ENCODE peak calls at places on chromosomes 12 and 14, in seven cellular contexts. I is left ventricle myocardium inferior; S is hepatocyte; T is effector memory CD4-positive, alpha-beta T cell; W is IMR-90; N is keratinocyte; X is iPS DF 6.9. B is an unnamed sample.

GRCh38 chr14:23070262-23071129 is 13.2 kb upstream of the CDH24 start:
- DNase-seq in S (no peak), I (no peak), T (no peak), W (no peak), N (no peak), X (no peak), B (no peak)

GRCh38 chr12:54853933-54854538 is at the start of gene MUCL1:
- DNase-seq in W (peak; percentile 57), I (no peak), X (peak; percentile 66), T (peak; percentile 24), S (peak; percentile 80), N (peak; percentile 64), B (peak; percentile 18)

GRCh38 chr14:63752449-63753169 is 24.7 kb upstream of the SGPP1 start:
- DNase-seq in I (no peak), X (no peak), N (no peak), S (peak; percentile 20), T (no peak), W (peak; percentile 58), B (peak; percentile 79)

GRCh38 chr12:56931474-56931978 is 2.7 kb downstream of the SDR9C7 start:
- DNase-seq in S (peak; percentile 64), I (no peak), N (peak; percentile 9), X (peak; percentile 25), W (peak; percentile 57), T (no peak), B (peak; percentile 44)

GRCh38 chr12:10101648-10102220 is 2.9 kb upstream of the CLEC1A start:
- DNase-seq in I (no peak), T (no peak), W (no peak), X (no peak), N (no peak), S (no peak), B (no peak)

GRCh38 chr12:56631790-56632700 is 1.9 kb upstream of the BAZ2A start:
- DNase-seq in W (peak; percentile 30), S (peak; percentile 84), I (peak; percentile 81), X (no peak), N (no peak), T (no peak), B (no peak)

GRCh38 chr12:104835317-104835716 is 122.8 kb downstream of the SLC41A2 start:
- DNase-seq in X (no peak), W (no peak), I (no peak), N (no peak), S (no peak), T (no peak), B (no peak)

GRCh38 chr12:85179680-85180300 is 100.2 kb upstream of the ALX1 start:
- DNase-seq in T (no peak), W (peak; percentile 0), S (no peak), I (no peak), N (no peak), X (no peak), B (no peak)

GRCh38 chr12:3681595-3681921 is 71.4 kb downstream of the CRACR2A start:
- DNase-seq in N (no peak), I (no peak), X (no peak), T (no peak), S (no peak), W (no peak), B (no peak)

GRCh38 chr14:103260629-103261124 is 73.4 kb upstream of the EIF5 start:
- DNase-seq in S (no peak), N (no peak), W (peak; percentile 63), X (no peak), I (peak; percentile 35), T (no peak), B (peak; percentile 33)

GRCh38 chr14:102362084-102362483 is 606 bp downstream of the CINP start:
- DNase-seq in T (peak; percentile 3), W (peak; percentile 57), N (no peak), X (no peak), I (no peak), S (peak; percentile 12), B (no peak)

GRCh38 chr12:32089156-32089950 is 17.3 kb upstream of the BICD1 start:
- DNase-seq in N (no peak), S (no peak), T (no peak), W (no peak), I (no peak), X (no peak), B (no peak)

GRCh38 chr12:52702338-52702737 is 986 bp downstream of the KRT77 start:
- DNase-seq in W (no peak), S (no peak), N (no peak), X (no peak), T (no peak), I (no peak), B (no peak)

GRCh38 chr12:113861708-113862312 is 104.3 kb downstream of the RBM19 start:
- DNase-seq in T (no peak), I (no peak), N (no peak), W (peak; percentile 27), S (no peak), X (no peak), B (no peak)

GRCh38 chr14:65360144-65360784 is 52.3 kb upstream of the FUT8 start:
- DNase-seq in W (no peak), N (no peak), T (no peak), S (no peak), I (no peak), X (no peak), B (no peak)

GRCh38 chr14:65357091-65357490 is 55.4 kb upstream of the FUT8 start:
- DNase-seq in X (no peak), W (no peak), T (no peak), N (peak; percentile 25), S (no peak), I (peak; percentile 28), B (no peak)

GRCh38 chr14:65359503-65359902 is 53.0 kb upstream of the FUT8 start:
- DNase-seq in S (no peak), W (peak; percentile 59), N (no peak), I (no peak), X (no peak), T (no peak), B (no peak)

GRCh38 chr14:65366802-65367570 is 45.5 kb upstream of the FUT8 start:
- DNase-seq in S (no peak), T (no peak), W (no peak), I (no peak), N (no peak), X (no peak), B (no peak)

DNA sequence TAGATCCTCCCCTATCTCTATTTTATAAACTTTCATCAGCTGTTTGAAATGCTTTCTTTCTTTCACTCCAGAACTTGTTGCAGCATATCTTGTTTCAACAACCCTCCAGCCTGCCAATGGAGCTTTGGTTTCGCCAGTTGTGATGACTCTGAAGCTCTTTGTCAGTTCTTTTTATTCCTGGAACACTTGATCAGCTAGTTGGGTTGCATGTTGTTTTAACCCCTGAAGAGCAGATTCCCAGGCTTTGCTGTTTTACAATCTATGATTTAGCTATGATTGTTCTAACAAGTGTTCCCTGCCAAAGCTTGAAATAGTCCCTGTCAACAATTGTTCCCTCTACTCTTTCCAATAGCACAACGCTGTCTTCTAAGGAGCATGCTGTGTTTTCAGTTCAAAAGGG is 50.6 kb upstream of the FUT8 start:
- DNase-seq in T (no peak), X (no peak), S (no peak), W (peak; percentile 90), N (no peak), I (peak; percentile 26), B (peak; percentile 72)
- H3K27ac ChIP-seq in T (no peak overlapping the region), X (no peak overlapping the region), S (no peak overlapping the region), W (peak overlapping the region; percentile 58), N (peak overlapping the region; percentile 45), I (peak overlapping the region; percentile 68), B (peak overlapping the region; percentile 73)

GRCh38 chr12:121390856-121391255 is 9.1 kb upstream of the RNF34 start:
- DNase-seq in S (no peak), I (no peak), N (peak; percentile 83), W (no peak), X (no peak), T (no peak), B (no peak)

GRCh38 chr12:121392325-121392716 is 7.6 kb upstream of the RNF34 start:
- DNase-seq in S (no peak), N (no peak), W (no peak), T (no peak), I (no peak), X (no peak), B (no peak)

GRCh38 chr12:121391619-121392324 is 8.1 kb upstream of the RNF34 start:
- DNase-seq in T (no peak), S (peak; percentile 25), X (no peak), W (peak; percentile 61), I (no peak), N (no peak), B (no peak)

GRCh38 chr12:121383601-121384019 is 16.3 kb upstream of the RNF34 start:
- DNase-seq in X (no peak), N (no peak), W (no peak), S (no peak), I (no peak), T (no peak), B (no peak)

DNA sequence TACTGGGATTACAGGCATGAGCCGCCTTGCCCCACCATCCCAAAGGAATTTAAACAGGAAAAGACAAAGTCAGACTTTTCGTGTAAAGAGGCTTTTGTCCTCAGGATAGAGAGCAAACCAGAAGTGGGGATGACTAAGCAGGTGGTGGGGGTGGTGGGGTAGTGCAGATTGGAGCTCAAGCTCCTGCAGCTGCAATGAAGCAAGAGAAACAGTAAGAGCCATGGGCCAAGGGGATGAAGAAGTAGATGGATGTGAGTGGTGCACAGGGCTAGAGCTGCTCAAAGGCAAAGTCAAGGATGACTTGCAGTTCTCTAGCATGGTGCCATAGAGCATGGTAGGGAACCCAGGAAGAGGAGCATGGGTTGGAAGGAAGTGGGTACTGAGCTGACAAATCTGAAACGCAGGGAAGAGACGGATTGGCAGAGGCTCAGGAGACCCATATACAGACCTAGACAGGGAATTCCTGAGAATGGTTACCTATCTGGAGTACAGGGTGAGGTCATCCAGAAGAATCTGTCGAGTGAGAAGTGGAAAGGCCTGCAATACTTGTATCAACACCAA is 11.4 kb upstream of the RNF34 start:
- DNase-seq in I (no peak), S (no peak), W (peak; percentile 94), X (no peak), N (no peak), T (no peak), B (no peak)
- H3K27ac ChIP-seq in I (no peak overlapping the region), S (no peak overlapping the region), W (peak overlapping the region; percentile 24), X (no peak overlapping the region), N (peak overlapping the region; percentile 70), T (no peak overlapping the region), B (peak overlapping the region; percentile 37)

GRCh38 chr14:55298423-55298822 is 27.2 kb downstream of the FBXO34 start:
- DNase-seq in T (no peak), W (no peak), I (no peak), X (no peak), S (no peak), N (no peak), B (no peak)
- H3K27ac ChIP-seq in T (no peak overlapping the region), W (no peak overlapping the region), I (no peak overlapping the region), X (no peak overlapping the region), S (peak overlapping the region; percentile 2), N (no peak overlapping the region), B (no peak overlapping the region)

DNA sequence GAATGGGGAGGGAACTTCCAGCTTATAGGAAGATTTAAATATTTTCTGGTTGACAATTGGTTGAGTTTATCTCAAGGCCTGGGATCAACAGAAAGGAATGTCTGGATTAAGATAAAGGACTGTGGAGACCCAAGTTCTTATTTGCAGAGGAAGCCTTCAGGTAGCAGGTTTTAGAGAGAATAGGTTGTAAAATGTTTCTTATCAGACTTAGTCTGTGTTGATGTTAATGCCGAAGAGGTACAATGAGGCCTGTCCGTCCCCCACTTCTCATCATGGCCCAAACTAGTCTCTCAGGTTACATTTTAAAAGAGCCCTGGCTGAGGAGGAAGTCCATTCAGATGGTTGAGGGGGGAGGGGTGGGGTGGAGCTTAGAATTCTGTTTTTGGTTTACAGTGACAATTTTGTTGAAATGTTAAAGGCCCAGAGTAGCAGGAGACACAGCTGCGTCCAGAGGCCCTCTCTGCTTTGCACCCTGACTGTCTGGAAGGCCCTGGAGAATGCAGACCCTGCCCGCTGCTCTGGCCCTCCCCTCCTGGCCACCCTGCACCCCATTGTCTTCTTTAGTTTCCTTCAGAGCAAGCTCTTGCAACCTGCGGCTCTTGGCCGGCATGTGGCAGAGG is 672.5 kb upstream of the TMEM132C start:
- DNase-seq in S (no peak), T (no peak), W (no peak), I (no peak), X (peak; percentile 13), N (no peak), B (no peak)
- H3K27ac ChIP-seq in S (no peak overlapping the region), T (no peak overlapping the region), W (no peak overlapping the region), I (no peak overlapping the region), X (no peak overlapping the region), N (no peak overlapping the region), B (no peak overlapping the region)

B was measured in epithelial cell of prostate.